ENCODE peak calls at places on chromosome 20, in nine cellular contexts. One of them, this sample, is unnamed.

GRCh38 chr20:58682656-58683055 is 9.9 kb upstream of the NPEPL1 start:
- DNase-seq in activated T-cell treated with anti-CD3 and anti-CD28 coated beads for 24 hours: no peak
- DNase-seq in tibial artery: no peak
- DNase-seq in OCI-LY7: no peak
- DNase-seq in HS-27A: no peak
- DNase-seq in RWPE1: peak; percentile 39
- DNase-seq in stimulated activated CD4-positive, alpha-beta T cell treated with anti-CD3 and anti-CD28 coated beads, TNF-alpha, amount 100 ng/mL, for 1 hour: no peak
- DNase-seq in AG04449: no peak
- DNase-seq in neural crest cell: no peak
- DNase-seq in this sample: no peak

GRCh38 chr20:49979030-49979832 is 3.5 kb upstream of the SNAI1 start:
- DNase-seq in activated T-cell treated with anti-CD3 and anti-CD28 coated beads for 24 hours: peak; percentile 66
- DNase-seq in AG04449: no peak
- DNase-seq in stimulated activated CD4-positive, alpha-beta T cell treated with anti-CD3 and anti-CD28 coated beads, TNF-alpha, amount 100 ng/mL, for 1 hour: peak; percentile 68
- DNase-seq in tibial artery: no peak
- DNase-seq in neural crest cell: peak; percentile 74
- DNase-seq in HS-27A: peak; percentile 15
- DNase-seq in RWPE1: peak; percentile 86
- DNase-seq in OCI-LY7: peak; percentile 69
- DNase-seq in this sample: peak; percentile 82

GRCh38 chr20:12386821-12387220 is 469.1 kb downstream of the BTBD3 start:
- DNase-seq in RWPE1: no peak
- DNase-seq in OCI-LY7: no peak
- DNase-seq in AG04449: no peak
- DNase-seq in neural crest cell: no peak
- DNase-seq in stimulated activated CD4-positive, alpha-beta T cell treated with anti-CD3 and anti-CD28 coated beads, TNF-alpha, amount 100 ng/mL, for 1 hour: no peak
- DNase-seq in HS-27A: no peak
- DNase-seq in tibial artery: no peak
- DNase-seq in activated T-cell treated with anti-CD3 and anti-CD28 coated beads for 24 hours: no peak
- DNase-seq in this sample: no peak

GRCh38 chr20:45111799-45112471 is 3.0 kb downstream of the WFDC5 start:
- DNase-seq in AG04449: no peak
- DNase-seq in RWPE1: no peak
- DNase-seq in activated T-cell treated with anti-CD3 and anti-CD28 coated beads for 24 hours: no peak
- DNase-seq in stimulated activated CD4-positive, alpha-beta T cell treated with anti-CD3 and anti-CD28 coated beads, TNF-alpha, amount 100 ng/mL, for 1 hour: no peak
- DNase-seq in OCI-LY7: peak; percentile 61
- DNase-seq in tibial artery: no peak
- DNase-seq in neural crest cell: peak; percentile 23
- DNase-seq in HS-27A: no peak
- DNase-seq in this sample: peak; percentile 75

GRCh38 chr20:45919951-45920794 is 8.2 kb upstream of the PLTP start:
- DNase-seq in activated T-cell treated with anti-CD3 and anti-CD28 coated beads for 24 hours: no peak
- DNase-seq in stimulated activated CD4-positive, alpha-beta T cell treated with anti-CD3 and anti-CD28 coated beads, TNF-alpha, amount 100 ng/mL, for 1 hour: no peak
- DNase-seq in HS-27A: no peak
- DNase-seq in tibial artery: no peak
- DNase-seq in OCI-LY7: no peak
- DNase-seq in RWPE1: no peak
- DNase-seq in neural crest cell: no peak
- DNase-seq in AG04449: no peak
- DNase-seq in this sample: no peak

GRCh38 chr20:44642203-44643153 is 9.0 kb downstream of the ADA start:
- DNase-seq in activated T-cell treated with anti-CD3 and anti-CD28 coated beads for 24 hours: no peak
- DNase-seq in AG04449: peak; percentile 64
- DNase-seq in tibial artery: peak; percentile 84
- DNase-seq in neural crest cell: no peak
- DNase-seq in OCI-LY7: peak; percentile 65
- DNase-seq in stimulated activated CD4-positive, alpha-beta T cell treated with anti-CD3 and anti-CD28 coated beads, TNF-alpha, amount 100 ng/mL, for 1 hour: no peak
- DNase-seq in HS-27A: no peak
- DNase-seq in RWPE1: peak; percentile 84
- DNase-seq in this sample: no peak

GRCh38 chr20:17536944-17537444 is 5.8 kb upstream of the BFSP1 start:
- DNase-seq in tibial artery: peak; percentile 77
- DNase-seq in stimulated activated CD4-positive, alpha-beta T cell treated with anti-CD3 and anti-CD28 coated beads, TNF-alpha, amount 100 ng/mL, for 1 hour: peak; percentile 12
- DNase-seq in activated T-cell treated with anti-CD3 and anti-CD28 coated beads for 24 hours: peak; percentile 59
- DNase-seq in OCI-LY7: peak; percentile 78
- DNase-seq in neural crest cell: peak; percentile 56
- DNase-seq in AG04449: no peak
- DNase-seq in HS-27A: no peak
- DNase-seq in RWPE1: peak; percentile 94
- DNase-seq in this sample: peak; percentile 89

GRCh38 chr20:63529861-63530787 is 7.1 kb downstream of the PTK6 start:
- DNase-seq in activated T-cell treated with anti-CD3 and anti-CD28 coated beads for 24 hours: no peak
- DNase-seq in neural crest cell: no peak
- DNase-seq in AG04449: no peak
- DNase-seq in RWPE1: no peak
- DNase-seq in OCI-LY7: no peak
- DNase-seq in tibial artery: no peak
- DNase-seq in stimulated activated CD4-positive, alpha-beta T cell treated with anti-CD3 and anti-CD28 coated beads, TNF-alpha, amount 100 ng/mL, for 1 hour: no peak
- DNase-seq in HS-27A: no peak
- DNase-seq in this sample: no peak

GRCh38 chr20:4171538-4172116 is 156.3 kb upstream of the RNF24 start:
- DNase-seq in AG04449: no peak
- DNase-seq in neural crest cell: no peak
- DNase-seq in tibial artery: no peak
- DNase-seq in HS-27A: no peak
- DNase-seq in RWPE1: no peak
- DNase-seq in OCI-LY7: no peak
- DNase-seq in stimulated activated CD4-positive, alpha-beta T cell treated with anti-CD3 and anti-CD28 coated beads, TNF-alpha, amount 100 ng/mL, for 1 hour: no peak
- DNase-seq in activated T-cell treated with anti-CD3 and anti-CD28 coated beads for 24 hours: no peak
- DNase-seq in this sample: no peak

GRCh38 chr20:57027752-57028151 is 238.7 kb downstream of the BMP7 start:
- DNase-seq in OCI-LY7: no peak
- DNase-seq in stimulated activated CD4-positive, alpha-beta T cell treated with anti-CD3 and anti-CD28 coated beads, TNF-alpha, amount 100 ng/mL, for 1 hour: no peak
- DNase-seq in neural crest cell: no peak
- DNase-seq in tibial artery: no peak
- DNase-seq in RWPE1: no peak
- DNase-seq in AG04449: no peak
- DNase-seq in activated T-cell treated with anti-CD3 and anti-CD28 coated beads for 24 hours: no peak
- DNase-seq in HS-27A: no peak
- DNase-seq in this sample: no peak

GRCh38 chr20:41418031-41418430 is 51.4 kb upstream of the EMILIN3 start:
- DNase-seq in AG04449: no peak
- DNase-seq in activated T-cell treated with anti-CD3 and anti-CD28 coated beads for 24 hours: no peak
- DNase-seq in neural crest cell: no peak
- DNase-seq in stimulated activated CD4-positive, alpha-beta T cell treated with anti-CD3 and anti-CD28 coated beads, TNF-alpha, amount 100 ng/mL, for 1 hour: no peak
- DNase-seq in HS-27A: no peak
- DNase-seq in tibial artery: no peak
- DNase-seq in OCI-LY7: no peak
- DNase-seq in RWPE1: no peak
- DNase-seq in this sample: no peak

GRCh38 chr20:34337982-34338756 is 24.9 kb upstream of the ITCH start:
- DNase-seq in HS-27A: no peak
- DNase-seq in neural crest cell: no peak
- DNase-seq in OCI-LY7: peak; percentile 73
- DNase-seq in RWPE1: no peak
- DNase-seq in stimulated activated CD4-positive, alpha-beta T cell treated with anti-CD3 and anti-CD28 coated beads, TNF-alpha, amount 100 ng/mL, for 1 hour: no peak
- DNase-seq in activated T-cell treated with anti-CD3 and anti-CD28 coated beads for 24 hours: no peak
- DNase-seq in tibial artery: no peak
- DNase-seq in AG04449: no peak
- DNase-seq in this sample: peak; percentile 84

GRCh38 chr20:37552415-37552814 is 24.7 kb upstream of the BLCAP start:
- DNase-seq in HS-27A: no peak
- DNase-seq in RWPE1: peak; percentile 53
- DNase-seq in neural crest cell: no peak
- DNase-seq in AG04449: no peak
- DNase-seq in tibial artery: no peak
- DNase-seq in activated T-cell treated with anti-CD3 and anti-CD28 coated beads for 24 hours: no peak
- DNase-seq in stimulated activated CD4-positive, alpha-beta T cell treated with anti-CD3 and anti-CD28 coated beads, TNF-alpha, amount 100 ng/mL, for 1 hour: no peak
- DNase-seq in OCI-LY7: no peak
- DNase-seq in this sample: no peak

GRCh38 chr20:58173930-58174707 is 54.3 kb downstream of the ANKRD60 start:
- DNase-seq in neural crest cell: no peak
- DNase-seq in AG04449: no peak
- DNase-seq in activated T-cell treated with anti-CD3 and anti-CD28 coated beads for 24 hours: no peak
- DNase-seq in stimulated activated CD4-positive, alpha-beta T cell treated with anti-CD3 and anti-CD28 coated beads, TNF-alpha, amount 100 ng/mL, for 1 hour: no peak
- DNase-seq in OCI-LY7: no peak
- DNase-seq in HS-27A: no peak
- DNase-seq in tibial artery: peak; percentile 25
- DNase-seq in RWPE1: no peak
- DNase-seq in this sample: no peak

GRCh38 chr20:61126369-61127195 is 125.5 kb upstream of the CDH4 start:
- DNase-seq in stimulated activated CD4-positive, alpha-beta T cell treated with anti-CD3 and anti-CD28 coated beads, TNF-alpha, amount 100 ng/mL, for 1 hour: no peak
- DNase-seq in tibial artery: no peak
- DNase-seq in AG04449: no peak
- DNase-seq in RWPE1: no peak
- DNase-seq in activated T-cell treated with anti-CD3 and anti-CD28 coated beads for 24 hours: no peak
- DNase-seq in HS-27A: no peak
- DNase-seq in OCI-LY7: no peak
- DNase-seq in neural crest cell: no peak
- DNase-seq in this sample: no peak

GRCh38 chr20:45361794-45362193 is 1.2 kb upstream of the SYS1 start:
- DNase-seq in neural crest cell: no peak
- DNase-seq in AG04449: no peak
- DNase-seq in stimulated activated CD4-positive, alpha-beta T cell treated with anti-CD3 and anti-CD28 coated beads, TNF-alpha, amount 100 ng/mL, for 1 hour: no peak
- DNase-seq in HS-27A: no peak
- DNase-seq in OCI-LY7: no peak
- DNase-seq in RWPE1: no peak
- DNase-seq in tibial artery: no peak
- DNase-seq in activated T-cell treated with anti-CD3 and anti-CD28 coated beads for 24 hours: no peak
- DNase-seq in this sample: no peak

GRCh38 chr20:63273635-63274380 is 1.2 kb downstream of the ARFGAP1 start:
- DNase-seq in tibial artery: no peak
- DNase-seq in neural crest cell: no peak
- DNase-seq in HS-27A: peak; percentile 42
- DNase-seq in activated T-cell treated with anti-CD3 and anti-CD28 coated beads for 24 hours: no peak
- DNase-seq in stimulated activated CD4-positive, alpha-beta T cell treated with anti-CD3 and anti-CD28 coated beads, TNF-alpha, amount 100 ng/mL, for 1 hour: no peak
- DNase-seq in OCI-LY7: no peak
- DNase-seq in RWPE1: peak; percentile 82
- DNase-seq in AG04449: peak; percentile 4
- DNase-seq in this sample: no peak

This sample was measured in Karpas-422.